ENCODE peak calls at places on chromosome 4, in four cellular contexts. One of them, this sample, is unnamed. For H3K36me3, the result is how much of the 10 kb centered on the place peaks cover.

GRCh38 chr4:181548873-181549541 is 694.2 kb upstream of the TENM3 start:
- DNase-seq in fibroblast of lung: peak
- DNase-seq in adipocyte: peak
- DNase-seq in IMR-90: peak
- DNase-seq in this sample: peak

GRCh38 chr4:128355301-128355700 is 67.7 kb upstream of the PGRMC2 start:
- DNase-seq in IMR-90: no peak
- DNase-seq in adipocyte: no peak
- DNase-seq in fibroblast of lung: no peak
- DNase-seq in this sample: no peak

GRCh38 chr4:76197971-76198410 is 15.6 kb downstream of the SCARB2 start:
- DNase-seq in adipocyte: peak
- DNase-seq in IMR-90: peak
- DNase-seq in fibroblast of lung: peak
- DNase-seq in this sample: no peak

GRCh38 chr4:20252656-20253271 is 1.1 kb downstream of the SLIT2 start:
- DNase-seq in IMR-90: peak
- DNase-seq in adipocyte: peak
- DNase-seq in fibroblast of lung: peak
- DNase-seq in this sample: no peak

GRCh38 chr4:16909245-16909644 is 10.8 kb upstream of the LDB2 start:
- DNase-seq in fibroblast of lung: no peak
- DNase-seq in adipocyte: no peak
- DNase-seq in IMR-90: no peak
- DNase-seq in this sample: no peak

GRCh38 chr4:140103676-140104075 is 50.3 kb downstream of the MAML3 start:
- DNase-seq in IMR-90: peak
- DNase-seq in fibroblast of lung: no peak
- DNase-seq in adipocyte: no peak
- DNase-seq in this sample: peak

GRCh38 chr4:121764702-121765367 is at the start of gene SMIM43:
- DNase-seq in adipocyte: peak
- DNase-seq in IMR-90: no peak
- DNase-seq in fibroblast of lung: no peak
- DNase-seq in this sample: no peak

GRCh38 chr4:47313396-47313795 is 150.1 kb downstream of the COMMD8 start:
- DNase-seq in IMR-90: peak
- DNase-seq in adipocyte: no peak
- DNase-seq in fibroblast of lung: no peak
- DNase-seq in this sample: no peak

GRCh38 chr4:82790060-82790660 is 8.4 kb downstream of the SCD5 start:
- DNase-seq in fibroblast of lung: no peak
- DNase-seq in IMR-90: no peak
- DNase-seq in adipocyte: no peak
- DNase-seq in this sample: no peak

GRCh38 chr4:968221-968620 is 5.1 kb downstream of the DGKQ start:
- DNase-seq in IMR-90: no peak
- DNase-seq in adipocyte: no peak
- DNase-seq in fibroblast of lung: no peak
- DNase-seq in this sample: no peak

GRCh38 chr4:180380733-180381132 is 1862.5 kb upstream of the TENM3 start:
- DNase-seq in adipocyte: peak
- DNase-seq in IMR-90: peak
- DNase-seq in fibroblast of lung: peak
- DNase-seq in this sample: peak

GRCh38 chr4:77308843-77309242 is 151.8 kb downstream of the CCNG2 start:
- DNase-seq in adipocyte: peak
- DNase-seq in fibroblast of lung: peak
- DNase-seq in IMR-90: peak
- DNase-seq in this sample: peak

GRCh38 chr4:48173055-48173991 is 39.3 kb upstream of the TXK start:
- DNase-seq in fibroblast of lung: peak
- DNase-seq in IMR-90: peak
- DNase-seq in adipocyte: peak
- DNase-seq in this sample: peak

GRCh38 chr4:182880387-182881356 is 36.5 kb downstream of the DCTD start:
- DNase-seq in IMR-90: peak
- DNase-seq in fibroblast of lung: peak
- DNase-seq in adipocyte: no peak
- DNase-seq in this sample: no peak

GRCh38 chr4:151865327-151865726 is 104.5 kb upstream of the GATB start:
- DNase-seq in fibroblast of lung: no peak
- DNase-seq in adipocyte: no peak
- DNase-seq in IMR-90: no peak
- DNase-seq in this sample: no peak

GRCh38 chr4:101790521-101791188 is at the start of gene BANK1:
- DNase-seq in IMR-90: peak
- DNase-seq in fibroblast of lung: peak
- DNase-seq in adipocyte: no peak
- DNase-seq in this sample: peak

GRCh38 chr4:10054571-10055041 is 33.3 kb upstream of the SLC2A9 start:
- DNase-seq in IMR-90: no peak
- DNase-seq in adipocyte: no peak
- DNase-seq in fibroblast of lung: no peak
- DNase-seq in this sample: peak

GRCh38 chr4:88659061-88659889 is 38.4 kb downstream of the NAP1L5 start:
- DNase-seq in IMR-90: peak
- DNase-seq in fibroblast of lung: peak
- DNase-seq in adipocyte: peak
- DNase-seq in this sample: peak

GRCh38 chr4:147628415-147628814 is 11.2 kb downstream of the TMEM184C start:
- DNase-seq in adipocyte: no peak
- DNase-seq in IMR-90: no peak
- DNase-seq in fibroblast of lung: no peak
- DNase-seq in this sample: no peak

GRCh38 chr4:147633643-147634042 is 16.4 kb downstream of the TMEM184C start:
- DNase-seq in fibroblast of lung: no peak
- DNase-seq in adipocyte: no peak
- DNase-seq in IMR-90: no peak
- DNase-seq in this sample: no peak

GRCh38 chr4:147635348-147635747 is 18.2 kb downstream of the TMEM184C start:
- DNase-seq in fibroblast of lung: no peak
- DNase-seq in adipocyte: no peak
- DNase-seq in IMR-90: no peak
- DNase-seq in this sample: no peak

GRCh38 chr4:147638365-147638764 is 21.2 kb downstream of the TMEM184C start:
- DNase-seq in fibroblast of lung: no peak
- DNase-seq in IMR-90: no peak
- DNase-seq in adipocyte: no peak
- DNase-seq in this sample: no peak

DNA sequence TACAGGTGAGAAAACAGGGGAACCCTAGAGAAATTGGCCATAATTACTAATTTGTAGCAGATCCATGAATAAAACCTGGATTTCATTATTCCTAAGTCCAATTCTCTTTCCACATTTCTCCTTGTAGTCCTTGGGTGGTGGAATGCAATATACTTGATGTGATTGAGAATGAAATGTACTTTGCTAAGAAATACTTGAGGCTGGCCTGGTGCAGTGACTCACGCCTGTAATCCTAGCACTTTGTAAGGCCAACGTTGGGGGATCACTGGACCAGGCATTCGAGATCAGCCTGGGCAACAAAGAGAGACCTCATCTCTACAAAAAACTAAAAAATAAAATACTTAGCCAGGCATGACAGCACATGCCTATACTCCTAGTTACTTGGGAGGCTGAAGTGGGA is 15.9 kb downstream of the TMEM184C start:
- DNase-seq in fibroblast of lung: peak
- DNase-seq in adipocyte: peak
- DNase-seq in IMR-90: no peak
- DNase-seq in this sample: no peak
- H3K36me3 ChIP-seq in fibroblast of lung: under half
- H3K36me3 ChIP-seq in adipocyte: half or more
- H3K36me3 ChIP-seq in IMR-90: under half
- H3K36me3 ChIP-seq in this sample: under half

GRCh38 chr4:85496933-85497332 is 22.0 kb downstream of the ARHGAP24 start:
- DNase-seq in IMR-90: peak
- DNase-seq in fibroblast of lung: peak
- DNase-seq in adipocyte: peak
- DNase-seq in this sample: peak
- H3K4me3 ChIP-seq in IMR-90: no peak
- H3K4me3 ChIP-seq in fibroblast of lung: no peak
- H3K4me3 ChIP-seq in adipocyte: peak
- H3K4me3 ChIP-seq in this sample: no peak

GRCh38 chr4:107685740-107686139 is 34.3 kb downstream of the PAPSS1 start:
- DNase-seq in IMR-90: no peak
- DNase-seq in adipocyte: no peak
- DNase-seq in fibroblast of lung: no peak
- DNase-seq in this sample: peak

GRCh38 chr4:107688421-107688820 is 31.6 kb downstream of the PAPSS1 start:
- DNase-seq in fibroblast of lung: no peak
- DNase-seq in IMR-90: no peak
- DNase-seq in adipocyte: no peak
- DNase-seq in this sample: no peak

GRCh38 chr4:107682306-107682705 is 37.7 kb downstream of the PAPSS1 start:
- DNase-seq in adipocyte: no peak
- DNase-seq in IMR-90: no peak
- DNase-seq in fibroblast of lung: no peak
- DNase-seq in this sample: no peak

GRCh38 chr4:107683873-107684272 is 36.2 kb downstream of the PAPSS1 start:
- DNase-seq in adipocyte: no peak
- DNase-seq in fibroblast of lung: no peak
- DNase-seq in IMR-90: no peak
- DNase-seq in this sample: no peak
- H3K36me3 ChIP-seq in adipocyte: under half
- H3K36me3 ChIP-seq in fibroblast of lung: under half
- H3K36me3 ChIP-seq in IMR-90: under half
- H3K36me3 ChIP-seq in this sample: under half

DNA sequence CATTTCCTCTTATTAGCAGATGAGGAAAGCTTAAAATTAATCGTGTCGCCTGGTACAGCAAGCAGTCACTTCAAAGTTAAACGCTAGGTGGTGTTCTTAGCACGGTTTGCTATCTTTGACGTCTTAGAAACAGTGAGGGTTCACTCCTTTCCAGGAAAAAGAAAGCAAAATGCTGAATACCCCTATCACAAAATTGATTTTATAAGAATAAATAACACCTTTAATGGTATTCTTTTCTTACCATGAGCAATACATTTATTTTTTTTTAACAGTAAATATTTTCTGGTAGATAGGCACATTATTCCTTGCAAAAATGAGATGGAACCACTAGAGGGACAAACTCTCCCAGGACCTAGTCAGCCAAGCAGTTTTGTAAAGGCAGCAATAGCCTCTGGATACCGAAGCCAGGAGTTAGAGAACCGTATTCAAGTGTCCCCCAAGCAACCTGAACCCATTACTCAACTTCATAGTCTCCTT is 153.9 kb downstream of the KDR start:
- DNase-seq in fibroblast of lung: peak
- DNase-seq in IMR-90: peak
- DNase-seq in adipocyte: peak
- DNase-seq in this sample: peak
- H3K4me3 ChIP-seq in fibroblast of lung: no peak
- H3K4me3 ChIP-seq in IMR-90: no peak
- H3K4me3 ChIP-seq in adipocyte: no peak
- H3K4me3 ChIP-seq in this sample: no peak